ENCODE peak calls at places on chromosomes 5 and 9, in nine cellular contexts. P is activated B cell treated with CpG ODN at 0.5 μM for 24 hours; O is HFF-Myc; H is tibial artery; L is nephron progenitor cell; B is kidney; T is fibroblast of pulmonary artery; Z is GM23338; E is CD4-positive, alpha-beta T cell. X is an unnamed sample.

GRCh38 chr5:168468836-168469235 is 17.4 kb upstream of the RARS1 start:
- DNase-seq in H (no peak), L (no peak), T (peak; percentile 73), B (no peak), P (no peak), Z (no peak), O (no peak), E (no peak), X (no peak)

GRCh38 chr5:111461261-111461671 is 51.1 kb downstream of the STARD4 start:
- DNase-seq in Z (peak; percentile 75), T (peak; percentile 65), P (no peak), B (no peak), L (peak; percentile 16), O (no peak), H (no peak), E (no peak), X (no peak)

GRCh38 chr9:35669331-35670145 is 4.2 kb upstream of the CA9 start:
- DNase-seq in T (no peak), O (no peak), P (no peak), L (no peak), B (peak; percentile 8), E (no peak), H (no peak), Z (no peak), X (no peak)

GRCh38 chr5:151896041-151896691 is 28.5 kb downstream of the GLRA1 start:
- DNase-seq in H (no peak), L (no peak), E (no peak), O (peak; percentile 58), Z (peak; percentile 58), P (no peak), T (peak; percentile 46), B (no peak), X (no peak)

GRCh38 chr5:43305948-43306563 is 7.2 kb downstream of the HMGCS1 start:
- DNase-seq in O (no peak), L (no peak), H (no peak), B (no peak), P (no peak), T (peak; percentile 77), Z (peak; percentile 79), E (no peak), X (no peak)

GRCh38 chr5:14383923-14384322 is 197.7 kb upstream of the OTULINL start:
- DNase-seq in Z (no peak), P (no peak), T (no peak), H (no peak), E (no peak), B (no peak), O (no peak), L (no peak), X (no peak)

GRCh38 chr9:22100626-22101025 is 91.5 kb upstream of the CDKN2B start:
- DNase-seq in B (no peak), O (no peak), E (no peak), L (no peak), Z (peak; percentile 60), T (no peak), H (no peak), P (no peak), X (no peak)

GRCh38 chr5:54217826-54218503 is 92.4 kb downstream of the ARL15 start:
- DNase-seq in E (no peak), Z (peak; percentile 78), O (peak; percentile 52), B (no peak), H (no peak), T (peak; percentile 90), L (peak; percentile 29), P (no peak), X (no peak)

GRCh38 chr9:136364942-136365774 is 1.6 kb upstream of the DNLZ start:
- DNase-seq in O (no peak), T (no peak), B (no peak), P (no peak), L (no peak), H (no peak), E (no peak), Z (no peak), X (no peak)

GRCh38 chr5:147547730-147548129 is 37.9 kb upstream of the DPYSL3 start:
- DNase-seq in E (no peak), L (no peak), H (no peak), O (no peak), B (no peak), P (no peak), T (peak; percentile 61), Z (no peak), X (no peak)

GRCh38 chr5:147554285-147554817 is 44.5 kb upstream of the DPYSL3 start:
- DNase-seq in E (no peak), P (no peak), H (no peak), O (peak; percentile 89), T (peak; percentile 90), B (no peak), L (no peak), Z (no peak), X (no peak)

GRCh38 chr5:147558131-147558730 is 48.4 kb upstream of the DPYSL3 start:
- DNase-seq in O (no peak), E (no peak), P (no peak), T (peak; percentile 79), L (no peak), B (no peak), Z (no peak), H (no peak), X (no peak)

GRCh38 chr5:147551677-147552076 is 41.8 kb upstream of the DPYSL3 start:
- DNase-seq in P (no peak), O (no peak), H (no peak), T (no peak), Z (no peak), L (no peak), B (no peak), E (no peak), X (no peak)

DNA sequence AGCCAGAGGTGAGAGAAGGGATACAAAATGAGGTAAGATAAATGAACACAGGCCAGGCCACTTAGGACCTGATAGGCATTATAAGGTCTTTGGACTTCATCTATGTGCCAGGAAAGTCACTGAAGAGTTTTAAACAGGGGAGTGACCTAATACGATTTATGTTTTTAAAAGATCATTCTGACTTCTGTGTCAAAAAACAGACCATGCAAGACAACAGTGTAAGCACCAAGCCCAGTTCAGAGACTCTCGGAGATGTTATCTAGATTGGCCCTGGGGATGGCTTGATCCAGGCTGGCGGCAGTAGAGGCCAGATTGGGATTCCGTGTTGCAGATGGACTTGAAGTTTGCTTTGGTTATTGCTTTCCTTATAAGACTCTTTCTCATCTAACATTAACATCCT is 43.0 kb upstream of the DPYSL3 start:
- DNase-seq in B (no peak), H (no peak), O (no peak), P (no peak), E (no peak), T (no peak), L (no peak), Z (no peak), X (no peak)
- TF ChIP-seq CTCF in B (no peak), H (no peak), O (no peak), P (no peak), E (no peak), T (no peak), L (no peak), Z (no peak), X (no peak)

GRCh38 chr5:167036585-167036984 is 1254.9 kb upstream of the WWC1 start:
- DNase-seq in O (no peak), Z (no peak), E (no peak), L (no peak), B (no peak), H (no peak), T (no peak), P (no peak), X (no peak)

GRCh38 chr5:167029488-167029887 is 1262.0 kb upstream of the WWC1 start:
- DNase-seq in E (no peak), P (no peak), L (no peak), H (no peak), T (no peak), Z (no peak), O (no peak), B (no peak), X (no peak)

GRCh38 chr5:167030500-167031120 is 1260.8 kb upstream of the WWC1 start:
- DNase-seq in T (no peak), P (no peak), Z (peak; percentile 94), B (no peak), O (no peak), E (no peak), H (no peak), L (peak; percentile 47), X (no peak)
- TF ChIP-seq CTCF in T (peak; percentile 14), P (no peak), Z (peak; percentile 76), B (peak; percentile 25), O (peak; percentile 27), E (no peak), H (no peak), L (peak; percentile 51), X (peak; percentile 75)

DNA sequence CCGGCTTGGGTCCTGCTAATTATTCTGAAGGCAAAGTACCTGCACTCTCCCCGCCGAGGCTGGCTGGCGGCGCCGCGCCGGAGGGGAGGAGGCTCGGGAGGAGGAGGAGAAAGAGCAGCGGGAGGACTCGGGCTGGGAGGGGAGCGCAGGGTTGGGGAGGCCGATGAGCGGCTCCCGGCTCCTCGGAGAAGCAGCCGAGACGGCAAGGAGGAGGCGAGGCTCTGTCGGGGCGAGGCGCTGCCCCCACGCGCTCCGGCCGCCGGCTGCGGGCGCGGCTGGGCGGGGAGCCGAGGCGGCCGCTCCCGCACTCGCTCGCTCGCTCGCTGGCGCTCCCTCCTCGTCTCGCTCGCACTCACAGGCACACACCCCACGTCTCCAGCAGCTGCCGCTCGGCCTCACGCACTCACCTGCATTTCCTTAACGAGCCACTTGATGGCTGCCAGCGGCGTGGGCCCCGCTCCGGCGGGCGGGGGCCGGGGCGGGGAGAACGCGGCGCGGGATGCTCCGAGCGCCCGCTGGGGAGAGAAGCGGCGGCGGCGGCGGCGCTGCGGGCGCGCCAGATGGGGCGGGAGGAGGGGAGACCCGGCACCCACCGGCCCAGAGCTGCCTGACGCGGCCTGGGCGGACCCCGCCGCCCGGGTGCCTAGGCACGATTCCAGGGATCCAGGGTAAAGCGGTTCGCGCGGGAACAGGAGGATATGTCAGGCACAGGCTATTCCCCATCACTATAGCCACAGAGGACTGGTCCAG is at the start of gene PTPRD:
- DNase-seq in E (no peak), B (peak; percentile 73), T (peak; percentile 22), L (peak; percentile 73), P (no peak), H (no peak), O (no peak), Z (peak; percentile 82), X (peak; percentile 73)
- TF ChIP-seq CTCF in E (no peak), B (peak; percentile 15), T (no peak), L (peak; percentile 9), P (no peak), H (no peak), O (no peak), Z (peak; percentile 20), X (peak; percentile 54)

DNA sequence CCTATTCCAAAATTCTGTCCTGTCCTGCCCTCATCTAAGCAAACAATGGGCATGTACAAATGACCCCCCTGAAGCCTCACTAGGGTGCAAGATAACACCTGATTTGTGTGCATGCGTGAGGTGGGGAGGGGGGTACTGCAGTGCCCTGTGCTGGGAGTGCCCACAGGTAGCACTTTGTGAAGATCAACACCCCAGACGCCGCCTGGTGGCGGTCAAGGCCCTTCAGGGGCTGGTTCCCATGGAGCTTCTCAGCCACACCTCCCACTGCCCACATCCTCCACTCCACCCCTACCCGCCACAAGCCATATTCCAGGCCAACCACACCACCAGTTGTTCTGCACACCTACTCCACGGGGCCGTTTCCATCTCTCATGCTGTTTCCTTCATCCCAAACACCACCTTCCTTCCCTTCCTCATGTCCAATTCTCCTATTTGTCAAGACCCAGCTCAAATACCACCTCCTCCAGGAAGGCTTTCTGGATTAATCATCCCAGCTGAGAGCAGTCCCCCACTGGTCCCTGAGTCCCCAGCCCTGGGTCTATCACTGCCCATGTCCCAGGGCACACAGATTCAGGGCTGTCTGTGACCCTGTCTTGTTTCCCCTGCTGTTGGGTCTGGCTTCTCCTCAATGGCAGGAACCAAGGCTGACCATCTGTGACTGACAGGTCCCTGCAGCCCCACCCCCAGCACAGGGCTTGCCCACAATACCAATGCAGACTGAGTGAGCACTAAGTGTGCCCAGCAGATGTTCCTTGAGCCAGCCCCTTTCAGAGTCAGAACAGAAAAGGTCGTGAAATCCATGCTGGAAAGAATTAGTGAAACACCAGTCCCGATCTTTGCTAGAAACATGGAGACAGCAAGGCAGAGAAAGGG is 178.4 kb downstream of the PAX5 start:
- DNase-seq in B (no peak), H (no peak), Z (peak; percentile 78), L (peak; percentile 51), O (no peak), E (no peak), T (peak; percentile 6), P (no peak), X (no peak)
- TF ChIP-seq CTCF in B (no peak), H (no peak), Z (peak; percentile 50), L (peak; percentile 37), O (peak; percentile 44), E (no peak), T (peak; percentile 15), P (no peak), X (no peak)

X was measured in chondrocyte.